ENCODE peak calls at places on chromosomes 13 and 19, in four cellular contexts. One of them, this sample, is unnamed.

GRCh38 chr13:45219938-45220375 is 19.1 kb upstream of the KCTD4 start:
- DNase-seq in central memory CD8-positive, alpha-beta T cell: no peak
- DNase-seq in left cardiac atrium: no peak
- DNase-seq in A549: peak; percentile 72
- DNase-seq in this sample: peak; percentile 91

GRCh38 chr19:2446390-2446789 is 10.4 kb downstream of the LMNB2 start:
- DNase-seq in A549: no peak
- DNase-seq in central memory CD8-positive, alpha-beta T cell: no peak
- DNase-seq in left cardiac atrium: no peak
- DNase-seq in this sample: no peak

GRCh38 chr13:60329221-60329983 is 67.6 kb upstream of the TDRD3 start:
- DNase-seq in left cardiac atrium: no peak
- DNase-seq in central memory CD8-positive, alpha-beta T cell: no peak
- DNase-seq in A549: peak; percentile 21
- DNase-seq in this sample: no peak

GRCh38 chr13:92187378-92187989 is 789.1 kb downstream of the GPC5 start:
- DNase-seq in A549: peak; percentile 12
- DNase-seq in central memory CD8-positive, alpha-beta T cell: no peak
- DNase-seq in left cardiac atrium: no peak
- DNase-seq in this sample: peak; percentile 26

GRCh38 chr13:94346261-94347019 is 133.0 kb downstream of the DCT start:
- DNase-seq in left cardiac atrium: no peak
- DNase-seq in central memory CD8-positive, alpha-beta T cell: no peak
- DNase-seq in A549: no peak
- DNase-seq in this sample: no peak

GRCh38 chr19:41871573-41872383 is 5.3 kb upstream of the CD79A start:
- DNase-seq in left cardiac atrium: peak; percentile 32
- DNase-seq in central memory CD8-positive, alpha-beta T cell: peak; percentile 66
- DNase-seq in A549: peak; percentile 56
- DNase-seq in this sample: no peak

GRCh38 chr13:31824705-31825512 is 85.6 kb downstream of the RXFP2 start:
- DNase-seq in left cardiac atrium: no peak
- DNase-seq in A549: no peak
- DNase-seq in central memory CD8-positive, alpha-beta T cell: no peak
- DNase-seq in this sample: no peak

GRCh38 chr13:42794572-42795275 is 13.3 kb downstream of the FAM216B start:
- DNase-seq in left cardiac atrium: no peak
- DNase-seq in central memory CD8-positive, alpha-beta T cell: no peak
- DNase-seq in A549: no peak
- DNase-seq in this sample: no peak

GRCh38 chr19:17671906-17672305 is 16.2 kb downstream of the UNC13A start:
- DNase-seq in central memory CD8-positive, alpha-beta T cell: no peak
- DNase-seq in A549: peak; percentile 76
- DNase-seq in left cardiac atrium: no peak
- DNase-seq in this sample: no peak

GRCh38 chr19:12648088-12648487 is 18.5 kb downstream of the MAN2B1 start:
- DNase-seq in left cardiac atrium: no peak
- DNase-seq in central memory CD8-positive, alpha-beta T cell: no peak
- DNase-seq in A549: no peak
- DNase-seq in this sample: no peak

GRCh38 chr13:103386341-103386740 is 320.1 kb upstream of the SLC10A2 start:
- DNase-seq in A549: peak; percentile 2
- DNase-seq in central memory CD8-positive, alpha-beta T cell: no peak
- DNase-seq in left cardiac atrium: peak; percentile 19
- DNase-seq in this sample: no peak

GRCh38 chr13:32222046-32222676 is 93.0 kb downstream of the ZAR1L start:
- DNase-seq in central memory CD8-positive, alpha-beta T cell: no peak
- DNase-seq in A549: no peak
- DNase-seq in left cardiac atrium: no peak
- DNase-seq in this sample: no peak

GRCh38 chr19:33283578-33283977 is 18.8 kb downstream of the CEBPA start:
- DNase-seq in A549: no peak
- DNase-seq in left cardiac atrium: no peak
- DNase-seq in central memory CD8-positive, alpha-beta T cell: no peak
- DNase-seq in this sample: no peak